ENCODE peak calls at places on chromosome 3, in eight cellular contexts. S, Q, M, I, P, K, A and J are unnamed samples.

GRCh38 chr3:101036213-101036618 is 43.0 kb upstream of the ABI3BP start:
- DNase-seq in K (no peak), Q (peak), P (no peak), S (no peak), I (peak), M (no peak), A (peak), J (peak)

GRCh38 chr3:195859061-195859845 is 47.5 kb upstream of the MUC4 start:
- DNase-seq in S (peak), K (peak), M (peak), P (peak), I (peak), Q (peak), A (peak), J (peak)

GRCh38 chr3:3476669-3477068 is 297.2 kb upstream of the CRBN start:
- DNase-seq in M (no peak), S (no peak), A (no peak), P (no peak), Q (no peak), K (no peak), I (no peak), J (no peak)

GRCh38 chr3:8888296-8888915 is 74.9 kb downstream of the RAD18 start:
- DNase-seq in P (no peak), S (no peak), I (no peak), Q (no peak), A (no peak), M (no peak), K (no peak), J (no peak)

GRCh38 chr3:125443923-125444322 is 68.8 kb upstream of the ZNF148 start:
- DNase-seq in I (no peak), M (no peak), P (no peak), Q (no peak), A (peak), S (no peak), K (no peak), J (no peak)

GRCh38 chr3:52471371-52472238 is 16.2 kb downstream of the NISCH start:
- DNase-seq in P (peak), M (peak), S (no peak), K (no peak), A (peak), Q (peak), I (peak), J (peak)

GRCh38 chr3:42192334-42193200 is 73.4 kb downstream of the CCK start:
- DNase-seq in K (no peak), P (no peak), M (no peak), A (no peak), I (no peak), Q (no peak), S (no peak), J (no peak)

GRCh38 chr3:18946524-18946923 is 201.8 kb upstream of the KCNH8 start:
- DNase-seq in M (no peak), I (no peak), A (no peak), P (no peak), Q (no peak), S (no peak), K (no peak), J (no peak)

GRCh38 chr3:24595801-24596200 is 101.2 kb upstream of the THRB start:
- DNase-seq in M (no peak), A (peak), K (no peak), Q (no peak), P (no peak), S (no peak), I (peak), J (no peak)

GRCh38 chr3:105848821-105849220 is 20.0 kb downstream of the CBLB start:
- DNase-seq in K (no peak), P (no peak), Q (no peak), M (no peak), I (no peak), S (no peak), A (no peak), J (no peak)

GRCh38 chr3:151468284-151468917 is 7.5 kb upstream of the IGSF10 start:
- DNase-seq in P (peak), A (peak), K (peak), I (peak), Q (peak), S (peak), M (peak), J (peak)

GRCh38 chr3:88005066-88005465 is 53.7 kb downstream of the CGGBP1 start:
- DNase-seq in M (no peak), A (peak), K (no peak), P (no peak), S (no peak), I (no peak), Q (peak), J (peak)

GRCh38 chr3:109683746-109684145 is 346.4 kb upstream of the DPPA4 start:
- DNase-seq in S (no peak), P (no peak), Q (no peak), A (no peak), M (no peak), I (no peak), K (no peak), J (no peak)

GRCh38 chr3:120561251-120562045 is 34.7 kb upstream of the NDUFB4 start:
- DNase-seq in Q (peak), S (no peak), I (peak), P (peak), A (peak), K (peak), M (peak), J (peak)

GRCh38 chr3:151290673-151291072 is 12.3 kb upstream of the P2RY14 start:
- DNase-seq in Q (peak), P (no peak), S (no peak), I (peak), K (no peak), M (no peak), A (peak), J (peak)